ENCODE peak calls at places on chromosomes 11 and 22, in six cellular contexts. I is ovary, F is IMR-90, V is A549, W is breast epithelium, C is sigmoid colon. K is an unnamed sample.

GRCh38 chr11:61690706-61691377 is 10.7 kb downstream of the DAGLA start:
- DNase-seq in I (no peak), F (no peak), V (no peak), W (no peak), C (no peak), K (no peak)

GRCh38 chr22:17997456-17997855 is 26.9 kb downstream of the MICAL3 start:
- DNase-seq in I (no peak), F (no peak), V (no peak), W (peak), C (peak), K (no peak)

GRCh38 chr22:30425616-30426394 is at the start of gene MTFP1:
- DNase-seq in I (peak), F (peak), V (peak), W (peak), C (peak), K (peak)

GRCh38 chr11:118229274-118229847 is 4.5 kb upstream of the JAML start:
- DNase-seq in I (no peak), F (no peak), V (no peak), W (no peak), C (no peak), K (no peak)

GRCh38 chr11:105942951-105943350 is 79.1 kb downstream of the MSANTD4 start:
- DNase-seq in I (no peak), F (peak), V (no peak), W (no peak), C (no peak), K (no peak)

GRCh38 chr22:33919591-33920501 is at the start of gene LARGE1:
- DNase-seq in I (peak), F (peak), V (peak), W (peak), C (peak), K (peak)

GRCh38 chr22:20013382-20013871 is 3.2 kb downstream of the ARVCF start:
- DNase-seq in I (peak), F (peak), V (no peak), W (no peak), C (peak), K (no peak)

GRCh38 chr22:45682069-45682468 is 10.4 kb downstream of the ATXN10 start:
- DNase-seq in I (no peak), F (no peak), V (no peak), W (no peak), C (no peak), K (no peak)

GRCh38 chr11:17343907-17344306 is 7.7 kb upstream of the NCR3LG1 start:
- DNase-seq in I (no peak), F (peak), V (no peak), W (no peak), C (no peak), K (no peak)

GRCh38 chr11:11895672-11896071 is 53.9 kb downstream of the USP47 start:
- DNase-seq in I (no peak), F (peak), V (no peak), W (no peak), C (no peak), K (no peak)

GRCh38 chr11:2675540-2675939 is 24.3 kb downstream of the KCNQ1OT1 start:
- DNase-seq in I (no peak), F (no peak), V (no peak), W (no peak), C (peak), K (no peak)

GRCh38 chr11:35615911-35616900 is 2.1 kb upstream of the FJX1 start:
- DNase-seq in I (no peak), F (peak), V (peak), W (no peak), C (no peak), K (no peak)

GRCh38 chr11:41394562-41395160 is 64.8 kb downstream of the LRRC4C start:
- DNase-seq in I (no peak), F (no peak), V (no peak), W (no peak), C (no peak), K (no peak)

GRCh38 chr11:77198440-77198849 is 70.4 kb downstream of the MYO7A start:
- DNase-seq in I (peak), F (peak), V (peak), W (peak), C (peak), K (no peak)

GRCh38 chr11:69718147-69718546 is 14.3 kb upstream of the FGF19 start:
- DNase-seq in I (no peak), F (peak), V (peak), W (no peak), C (no peak), K (no peak)

GRCh38 chr11:19460718-19461405 is 220.1 kb upstream of the E2F8 start:
- DNase-seq in I (peak), F (peak), V (no peak), W (no peak), C (no peak), K (no peak)

GRCh38 chr22:41043727-41044126 is 48.7 kb upstream of the EP300 start:
- DNase-seq in I (no peak), F (no peak), V (no peak), W (no peak), C (no peak), K (no peak)

GRCh38 chr22:50283821-50284220 is 13.6 kb upstream of the MAPK11 start:
- DNase-seq in I (no peak), F (no peak), V (no peak), W (no peak), C (no peak), K (no peak)

GRCh38 chr22:50285568-50286229 is 15.5 kb upstream of the MAPK11 start:
- DNase-seq in I (no peak), F (no peak), V (no peak), W (no peak), C (no peak), K (no peak)

GRCh38 chr22:50286275-50286674 is 16.1 kb upstream of the MAPK11 start:
- DNase-seq in I (no peak), F (no peak), V (no peak), W (no peak), C (no peak), K (no peak)

GRCh38 chr22:50282361-50283144 is 12.4 kb upstream of the MAPK11 start:
- DNase-seq in I (no peak), F (peak), V (peak), W (peak), C (no peak), K (no peak)

DNA sequence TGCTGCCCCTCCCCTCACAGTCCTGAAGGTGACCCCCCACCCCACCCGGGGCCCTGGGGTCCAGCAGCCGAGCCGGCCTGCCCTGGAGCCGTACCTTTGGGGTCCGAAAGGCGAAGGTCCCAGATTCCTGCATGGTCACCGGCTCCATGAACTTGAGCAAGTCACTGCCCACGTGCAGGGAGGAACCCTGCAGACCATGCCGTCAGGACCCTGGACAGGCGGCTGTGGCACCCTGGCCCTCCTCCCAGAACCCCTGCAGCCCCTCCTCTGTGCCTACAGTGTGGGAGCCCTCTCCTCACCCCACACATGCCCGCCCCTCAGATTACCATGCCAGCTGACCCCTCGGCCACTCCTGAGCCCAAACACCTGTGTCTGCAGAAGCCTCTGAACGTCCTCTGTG is 14.3 kb upstream of the MAPK11 start:
- DNase-seq in I (no peak), F (no peak), V (no peak), W (no peak), C (no peak), K (no peak)
- TF ChIP-seq POLR2A in I (no peak), F (no peak), V (no peak), W (no peak), C (no peak), K (no peak)

GRCh38 chr22:10727393-10727792 is 4800.6 kb upstream of the OR11H1 start:
- DNase-seq in I (no peak), F (no peak), V (no peak), W (no peak), C (no peak), K (no peak)
- H3K4me3 ChIP-seq in I (no peak), F (no peak), V (no peak), W (no peak), C (no peak), K (no peak)

DNA sequence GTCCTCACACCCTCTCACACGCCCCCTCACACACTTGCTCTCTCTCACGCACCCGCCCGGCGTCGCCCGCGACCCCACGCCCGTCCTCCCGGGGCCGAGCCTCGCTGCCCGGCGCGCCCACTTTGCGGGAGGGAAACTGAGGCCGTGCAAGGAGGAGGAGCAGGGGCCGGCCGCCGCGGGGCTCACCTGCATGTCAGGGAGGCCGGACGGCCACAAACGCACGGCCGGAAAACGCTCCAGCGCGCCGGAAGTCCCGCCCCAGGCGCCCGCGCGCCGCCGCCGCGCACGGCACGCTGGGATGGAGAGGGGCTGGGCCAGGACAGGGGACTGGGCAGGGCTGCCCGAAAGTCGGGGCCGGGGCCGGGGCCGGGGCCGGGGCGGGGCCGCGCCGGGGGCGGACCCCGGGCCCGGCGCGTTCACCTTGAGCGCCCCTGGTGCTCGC is at the start of gene CHID1:
- DNase-seq in I (peak), F (peak), V (peak), W (peak), C (peak), K (peak)
- TF ChIP-seq POLR2A in I (peak), F (no peak), V (peak), W (peak), C (no peak), K (no peak)

GRCh38 chr11:111820059-111820375 is 51.4 kb downstream of the ALG9 start:
- DNase-seq in I (no peak), F (peak), V (no peak), W (no peak), C (no peak), K (no peak)
- H3K4me3 ChIP-seq in I (no peak), F (no peak), V (no peak), W (no peak), C (no peak), K (no peak)

DNA sequence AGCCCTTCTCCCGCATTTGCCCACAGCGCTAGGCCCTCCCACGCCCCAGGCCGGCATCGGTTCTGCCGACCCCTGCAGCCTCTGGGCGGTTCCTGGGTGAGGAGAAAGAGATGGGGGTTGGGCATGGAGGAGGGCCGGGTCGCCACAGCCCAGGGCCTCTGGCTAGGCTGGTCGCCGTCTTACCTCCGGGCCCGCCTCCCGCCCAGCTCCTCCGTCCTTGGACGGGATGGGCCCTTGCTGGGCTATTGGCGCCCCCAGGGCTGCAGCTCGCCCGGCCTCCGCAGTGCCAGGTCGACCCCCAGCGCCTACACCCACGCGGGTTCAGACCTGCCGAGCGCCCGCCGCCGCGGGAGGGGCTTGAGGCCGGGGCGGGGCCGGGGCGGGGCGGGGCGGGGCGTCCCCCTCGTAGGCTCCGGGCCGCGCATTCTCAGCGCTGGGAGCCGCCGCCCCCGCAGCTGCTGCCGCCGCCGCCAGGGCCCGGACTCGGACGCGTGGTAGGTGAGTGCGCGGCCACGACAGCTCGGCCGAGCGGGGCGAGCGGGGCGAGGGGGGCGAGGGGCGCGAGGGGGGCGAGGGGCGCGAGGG is at the start of gene CD151:
- DNase-seq in I (no peak), F (peak), V (no peak), W (no peak), C (no peak), K (no peak)
- TF ChIP-seq POLR2A in I (no peak), F (no peak), V (peak), W (no peak), C (no peak), K (no peak)

GRCh38 chr11:78929906-78930220 is 355.2 kb upstream of the NARS2 start:
- DNase-seq in I (no peak), F (no peak), V (no peak), W (no peak), C (no peak), K (no peak)
- H3K4me3 ChIP-seq in I (no peak), F (no peak), V (no peak), W (no peak), C (no peak), K (no peak)

GRCh38 chr11:117095301-117096139 is 2.7 kb downstream of the SIK3 start:
- DNase-seq in I (no peak), F (peak), V (no peak), W (no peak), C (no peak), K (no peak)

GRCh38 chr11:117094776-117095175 is 3.5 kb downstream of the SIK3 start:
- DNase-seq in I (no peak), F (peak), V (no peak), W (no peak), C (no peak), K (no peak)

GRCh38 chr11:117096973-117097566 is 1.2 kb downstream of the SIK3 start:
- DNase-seq in I (no peak), F (no peak), V (no peak), W (no peak), C (no peak), K (no peak)

GRCh38 chr11:117097567-117098268 is 510 bp downstream of the SIK3 start:
- DNase-seq in I (no peak), F (no peak), V (peak), W (peak), C (peak), K (peak)

DNA sequence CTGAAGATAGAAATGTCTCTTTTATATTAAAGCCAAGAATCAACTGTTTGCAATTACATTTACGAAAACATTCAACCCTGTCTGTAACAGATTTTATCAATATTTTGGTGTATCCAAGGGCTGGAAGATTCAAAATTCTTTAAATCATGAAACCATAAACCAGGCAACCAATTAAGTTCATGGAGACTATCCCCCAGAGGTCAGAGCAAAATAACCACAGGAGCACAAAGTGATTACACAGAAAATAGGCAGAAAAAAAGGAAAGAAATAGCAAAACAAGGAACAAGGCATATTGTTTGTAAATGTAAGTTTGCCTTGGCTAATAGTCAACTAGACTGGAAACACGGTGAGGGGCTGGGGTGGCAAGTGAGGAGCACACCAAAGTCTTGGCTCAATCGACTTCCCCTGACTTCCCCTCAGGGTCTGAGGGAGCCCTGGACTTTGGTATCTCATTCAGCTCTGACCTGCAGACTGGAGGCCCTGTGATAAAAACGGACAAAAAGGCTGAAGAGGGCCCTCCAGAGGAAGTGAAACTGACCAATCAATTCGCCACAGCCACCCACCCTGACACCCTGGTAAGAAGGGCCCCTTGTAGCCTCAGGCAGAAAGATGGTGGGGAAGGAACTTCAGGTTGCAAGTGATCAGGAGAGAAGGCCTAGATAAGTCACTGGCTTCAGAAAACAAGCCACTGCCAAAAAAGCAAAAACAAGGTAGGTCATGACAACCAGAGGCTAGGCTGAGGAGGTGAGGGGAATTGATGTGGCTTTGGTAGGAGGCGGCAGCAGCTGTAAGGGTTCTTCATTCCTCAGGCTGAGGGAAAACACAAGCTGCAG is 1.9 kb downstream of the SIK3 start:
- DNase-seq in I (no peak), F (no peak), V (no peak), W (no peak), C (no peak), K (peak)
- TF ChIP-seq POLR2A in I (no peak), F (no peak), V (no peak), W (no peak), C (no peak), K (no peak)

GRCh38 chr22:38014083-38014482 is 29.7 kb upstream of the SOX10 start:
- DNase-seq in I (no peak), F (no peak), V (no peak), W (no peak), C (no peak), K (no peak)

GRCh38 chr22:38018938-38019827 is 34.8 kb upstream of the SOX10 start:
- DNase-seq in I (no peak), F (no peak), V (no peak), W (no peak), C (no peak), K (no peak)

GRCh38 chr22:38017939-38018885 is 33.9 kb upstream of the SOX10 start:
- DNase-seq in I (no peak), F (no peak), V (no peak), W (no peak), C (no peak), K (no peak)

GRCh38 chr22:38016182-38017078 is 32.1 kb upstream of the SOX10 start:
- DNase-seq in I (peak), F (peak), V (no peak), W (peak), C (peak), K (no peak)

GRCh38 chr22:38017272-38017920 is 33.0 kb upstream of the SOX10 start:
- DNase-seq in I (peak), F (peak), V (no peak), W (peak), C (peak), K (peak)
- H3K4me3 ChIP-seq in I (no peak), F (no peak), V (no peak), W (no peak), C (no peak), K (no peak)

GRCh38 chr11:65503606-65503922 is 4.7 kb downstream of the MALAT1 start:
- DNase-seq in I (no peak), F (peak), V (no peak), W (no peak), C (no peak), K (no peak)

GRCh38 chr11:65505434-65506315 is 6.8 kb downstream of the MALAT1 start:
- DNase-seq in I (peak), F (peak), V (no peak), W (peak), C (peak), K (no peak)

GRCh38 chr11:65502852-65503603 is 4.2 kb downstream of the MALAT1 start:
- DNase-seq in I (no peak), F (peak), V (no peak), W (peak), C (peak), K (no peak)

GRCh38 chr11:65504671-65505433 is 6.0 kb downstream of the MALAT1 start:
- DNase-seq in I (no peak), F (peak), V (no peak), W (peak), C (peak), K (no peak)

GRCh38 chr11:65503923-65504670 is 5.3 kb downstream of the MALAT1 start:
- DNase-seq in I (no peak), F (peak), V (no peak), W (no peak), C (peak), K (no peak)
- TF ChIP-seq POLR2A in I (no peak), F (no peak), V (no peak), W (peak), C (peak), K (no peak)

GRCh38 chr22:39396156-39396796 is 3.3 kb upstream of the TAB1 start:
- DNase-seq in I (no peak), F (peak), V (no peak), W (no peak), C (no peak), K (no peak)

GRCh38 chr22:39405346-39406085 is 5.9 kb downstream of the TAB1 start:
- DNase-seq in I (peak), F (peak), V (no peak), W (no peak), C (no peak), K (no peak)

GRCh38 chr22:39396797-39397195 is 2.8 kb upstream of the TAB1 start:
- DNase-seq in I (no peak), F (no peak), V (no peak), W (no peak), C (no peak), K (no peak)

GRCh38 chr22:39401301-39401631 is 1.7 kb downstream of the TAB1 start:
- DNase-seq in I (no peak), F (no peak), V (no peak), W (no peak), C (no peak), K (no peak)
- H3K4me3 ChIP-seq in I (no peak), F (no peak), V (no peak), W (no peak), C (no peak), K (no peak)